ENCODE peak calls at places on chromosomes 3 and 15, in four cellular contexts. P is activated naive CD4-positive, alpha-beta T cell; L is KBM-7; X is RWPE1. R is an unnamed sample.

GRCh38 chr15:92205255-92205739 is 188.4 kb upstream of the ST8SIA2 start:
- DNase-seq in P (no peak), L (no peak), X (no peak), R (no peak)

GRCh38 chr15:76206325-76206976 is 104.8 kb downstream of the ETFA start:
- DNase-seq in P (no peak), L (no peak), X (peak), R (peak)

GRCh38 chr3:196287066-196287404 is 491 bp downstream of the PCYT1A start:
- DNase-seq in P (no peak), L (no peak), X (peak), R (no peak)

GRCh38 chr3:43861635-43862034 is 170.9 kb downstream of the ABHD5 start:
- DNase-seq in P (no peak), L (no peak), X (no peak), R (no peak)

GRCh38 chr3:188869628-188870027 is 302.1 kb upstream of the TPRG1 start:
- DNase-seq in P (no peak), L (no peak), X (no peak), R (no peak)

GRCh38 chr3:16427309-16427965 is 86.1 kb downstream of the RFTN1 start:
- DNase-seq in P (no peak), L (no peak), X (no peak), R (no peak)

GRCh38 chr3:33717616-33717865 is 513 bp downstream of the CLASP2 start:
- DNase-seq in P (no peak), L (peak), X (no peak), R (no peak)

GRCh38 chr3:131356006-131356405 is 25.6 kb upstream of the NUDT16 start:
- DNase-seq in P (no peak), L (no peak), X (no peak), R (no peak)

GRCh38 chr3:4953119-4953518 is 26.1 kb upstream of the BHLHE40 start:
- DNase-seq in P (no peak), L (no peak), X (no peak), R (no peak)

GRCh38 chr15:54839379-54839778 is 357.4 kb downstream of the RSL24D1 start:
- DNase-seq in P (no peak), L (no peak), X (no peak), R (no peak)

GRCh38 chr15:43872416-43873020 is 45.7 kb downstream of the WDR76 start:
- DNase-seq in P (no peak), L (peak), X (peak), R (peak)

GRCh38 chr15:48759921-48760320 is 50.9 kb downstream of the CEP152 start:
- DNase-seq in P (no peak), L (no peak), X (peak), R (no peak)

GRCh38 chr15:68300115-68300940 is 22.8 kb downstream of the FEM1B start:
- DNase-seq in P (no peak), L (no peak), X (no peak), R (no peak)